ENCODE peak calls at places on chromosomes 4 and X, in four cellular contexts. One of them, this sample, is unnamed.

GRCh38 chr4:13248621-13249298 is 235.4 kb downstream of the RAB28 start:
- DNase-seq in K562: no peak
- DNase-seq in GM12878: no peak
- DNase-seq in HepG2: peak
- DNase-seq in this sample: no peak

GRCh38 chrX:154334496-154334895 is 38.9 kb downstream of the TKTL1 start:
- DNase-seq in K562: no peak
- DNase-seq in GM12878: no peak
- DNase-seq in HepG2: no peak
- DNase-seq in this sample: no peak

GRCh38 chr4:107760281-107760947 is 40.4 kb upstream of the PAPSS1 start:
- DNase-seq in K562: no peak
- DNase-seq in GM12878: no peak
- DNase-seq in HepG2: peak
- DNase-seq in this sample: peak

GRCh38 chr4:121358473-121358872 is 22.3 kb downstream of the QRFPR start:
- DNase-seq in K562: no peak
- DNase-seq in GM12878: no peak
- DNase-seq in HepG2: no peak
- DNase-seq in this sample: no peak

GRCh38 chrX:120660638-120661037 is 30.8 kb upstream of the C1GALT1C1 start:
- DNase-seq in K562: no peak
- DNase-seq in GM12878: no peak
- DNase-seq in HepG2: no peak
- DNase-seq in this sample: no peak

GRCh38 chr4:114318309-114318708 is 280.3 kb upstream of the UGT8 start:
- DNase-seq in K562: no peak
- DNase-seq in GM12878: no peak
- DNase-seq in HepG2: peak
- DNase-seq in this sample: peak

GRCh38 chr4:121822796-121823504 is 733 bp downstream of the CCNA2 start:
- DNase-seq in K562: peak
- DNase-seq in GM12878: no peak
- DNase-seq in HepG2: peak
- DNase-seq in this sample: peak

GRCh38 chr4:146260521-146260920 is 46.2 kb downstream of the REELD1 start:
- DNase-seq in K562: no peak
- DNase-seq in GM12878: no peak
- DNase-seq in HepG2: no peak
- DNase-seq in this sample: no peak

GRCh38 chrX:38108364-38108763 is 102.0 kb downstream of the SYTL5 start:
- DNase-seq in K562: no peak
- DNase-seq in GM12878: no peak
- DNase-seq in HepG2: no peak
- DNase-seq in this sample: no peak

GRCh38 chr4:49032440-49033161 is 46.5 kb downstream of the CWH43 start:
- DNase-seq in K562: peak
- DNase-seq in GM12878: no peak
- DNase-seq in HepG2: peak
- DNase-seq in this sample: peak

GRCh38 chr4:144645621-144646522 is at the start of gene HHIP:
- DNase-seq in K562: no peak
- DNase-seq in GM12878: no peak
- DNase-seq in HepG2: peak
- DNase-seq in this sample: peak

GRCh38 chrX:78313526-78313925 is 13.9 kb downstream of the CYSLTR1 start:
- DNase-seq in K562: no peak
- DNase-seq in GM12878: no peak
- DNase-seq in HepG2: no peak
- DNase-seq in this sample: no peak

GRCh38 chrX:71547339-71547738 is 14.4 kb downstream of the OGT start:
- DNase-seq in K562: no peak
- DNase-seq in GM12878: no peak
- DNase-seq in HepG2: no peak
- DNase-seq in this sample: no peak

DNA sequence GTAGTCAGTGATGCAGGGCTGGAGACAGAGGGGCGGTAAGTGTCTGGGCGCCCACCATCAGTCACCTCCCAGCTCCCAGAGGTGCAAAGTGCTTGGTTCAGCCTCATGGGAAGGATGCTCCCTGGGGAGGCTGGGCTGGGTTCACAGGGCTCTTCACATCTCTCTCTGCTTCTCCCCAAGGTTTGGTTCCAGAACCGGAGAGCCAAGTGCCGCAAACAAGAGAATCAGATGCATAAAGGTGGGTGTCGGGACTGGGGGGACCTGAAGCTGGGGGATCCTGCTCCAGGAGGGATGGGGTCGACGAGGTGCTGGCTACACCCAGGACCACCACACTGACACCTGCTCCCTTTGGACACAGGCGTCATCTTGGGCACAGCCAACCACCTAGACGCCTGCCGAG is 10.1 kb downstream of the SHOX start:
- DNase-seq in K562: no peak
- DNase-seq in GM12878: no peak
- DNase-seq in HepG2: no peak
- DNase-seq in this sample: no peak
- TF ChIP-seq ESRRA in K562: no peak
- TF ChIP-seq ESRRA in GM12878: no peak
- TF ChIP-seq ESRRA in HepG2: no peak
- TF ChIP-seq ESRRA in this sample: no peak

DNA sequence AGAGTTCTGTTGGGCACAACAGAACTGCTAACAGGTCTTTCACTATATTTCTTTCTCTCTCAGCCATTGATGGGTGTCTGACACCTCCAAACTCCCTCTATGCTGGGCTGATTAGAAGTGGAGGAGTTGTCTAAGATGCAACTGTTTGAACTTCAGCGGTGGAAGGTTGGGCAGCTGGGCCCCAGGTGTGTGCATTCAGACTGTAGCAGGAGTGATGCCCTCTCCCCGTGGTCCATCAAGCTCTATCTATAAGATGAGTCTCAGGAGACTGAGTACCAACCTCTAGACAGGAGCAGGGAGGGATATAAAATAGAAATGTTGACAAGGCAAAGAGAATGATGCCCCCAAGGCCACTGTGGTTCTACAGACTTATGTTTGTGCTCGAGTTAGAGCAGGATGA is 28.1 kb upstream of the CHRNA9 start:
- DNase-seq in K562: no peak
- DNase-seq in GM12878: no peak
- DNase-seq in HepG2: no peak
- DNase-seq in this sample: no peak
- H3K4me2 ChIP-seq in K562: no peak
- H3K4me2 ChIP-seq in GM12878: peak
- H3K4me2 ChIP-seq in HepG2: no peak
- H3K4me2 ChIP-seq in this sample: no peak

GRCh38 chr4:185017964-185018772 is at the start of gene HELT:
- DNase-seq in K562: no peak
- DNase-seq in GM12878: no peak
- DNase-seq in HepG2: no peak
- DNase-seq in this sample: no peak

GRCh38 chr4:185020293-185020808 is 2.1 kb downstream of the HELT start:
- DNase-seq in K562: no peak
- DNase-seq in GM12878: no peak
- DNase-seq in HepG2: no peak
- DNase-seq in this sample: no peak

GRCh38 chr4:185019451-185020292 is 1.4 kb downstream of the HELT start:
- DNase-seq in K562: no peak
- DNase-seq in GM12878: no peak
- DNase-seq in HepG2: no peak
- DNase-seq in this sample: no peak

GRCh38 chr4:185016946-185017797 is 1.1 kb upstream of the HELT start:
- DNase-seq in K562: no peak
- DNase-seq in GM12878: no peak
- DNase-seq in HepG2: no peak
- DNase-seq in this sample: no peak

DNA sequence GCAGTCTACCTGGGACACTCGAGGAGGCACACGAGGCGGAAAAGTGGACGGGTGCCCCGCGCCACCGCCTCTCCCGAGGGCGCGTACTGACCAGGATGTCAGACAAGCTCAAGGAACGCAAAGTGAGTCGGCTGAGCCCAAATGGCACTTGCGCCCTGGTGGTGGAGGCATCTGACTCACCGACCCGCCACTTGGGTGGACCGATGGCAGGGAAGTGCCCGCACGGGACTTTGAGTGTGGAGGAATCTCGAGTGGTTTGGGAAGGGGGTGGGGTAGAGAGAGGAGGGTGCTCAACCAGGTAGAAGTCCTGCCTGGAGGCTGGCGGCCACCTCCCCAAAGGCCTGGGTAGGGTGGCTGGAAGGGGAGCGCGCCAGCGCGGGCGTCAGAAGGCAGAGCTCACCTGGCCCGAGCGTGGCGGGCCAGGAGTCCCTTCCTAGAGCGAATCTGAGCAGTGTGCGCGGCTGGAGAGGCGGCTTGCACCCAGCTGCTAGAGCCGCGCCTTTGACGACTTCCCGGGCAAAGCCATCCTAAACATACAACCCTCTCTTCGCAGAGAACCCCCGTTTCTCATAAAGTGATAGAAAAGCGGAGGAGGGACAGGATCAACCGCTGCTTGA is 652 bp downstream of the HELT start:
- DNase-seq in K562: no peak
- DNase-seq in GM12878: no peak
- DNase-seq in HepG2: no peak
- DNase-seq in this sample: peak
- TF ChIP-seq ESRRA in K562: no peak
- TF ChIP-seq ESRRA in GM12878: no peak
- TF ChIP-seq ESRRA in HepG2: no peak
- TF ChIP-seq ESRRA in this sample: no peak

GRCh38 chr4:150078041-150078995 is at the start of gene DCLK2:
- DNase-seq in K562: peak
- DNase-seq in GM12878: no peak
- DNase-seq in HepG2: no peak
- DNase-seq in this sample: peak

GRCh38 chr4:150080335-150080734 is 2.1 kb downstream of the DCLK2 start:
- DNase-seq in K562: no peak
- DNase-seq in GM12878: no peak
- DNase-seq in HepG2: no peak
- DNase-seq in this sample: no peak

GRCh38 chr4:150082241-150082640 is 4.0 kb downstream of the DCLK2 start:
- DNase-seq in K562: no peak
- DNase-seq in GM12878: peak
- DNase-seq in HepG2: no peak
- DNase-seq in this sample: no peak

GRCh38 chr4:150078996-150079581 is 844 bp downstream of the DCLK2 start:
- DNase-seq in K562: no peak
- DNase-seq in GM12878: no peak
- DNase-seq in HepG2: no peak
- DNase-seq in this sample: peak

GRCh38 chr4:150080875-150081274 is 2.6 kb downstream of the DCLK2 start:
- DNase-seq in K562: no peak
- DNase-seq in GM12878: no peak
- DNase-seq in HepG2: peak
- DNase-seq in this sample: no peak
- H3K4me2 ChIP-seq in K562: no peak
- H3K4me2 ChIP-seq in GM12878: no peak
- H3K4me2 ChIP-seq in HepG2: no peak
- H3K4me2 ChIP-seq in this sample: peak

DNA sequence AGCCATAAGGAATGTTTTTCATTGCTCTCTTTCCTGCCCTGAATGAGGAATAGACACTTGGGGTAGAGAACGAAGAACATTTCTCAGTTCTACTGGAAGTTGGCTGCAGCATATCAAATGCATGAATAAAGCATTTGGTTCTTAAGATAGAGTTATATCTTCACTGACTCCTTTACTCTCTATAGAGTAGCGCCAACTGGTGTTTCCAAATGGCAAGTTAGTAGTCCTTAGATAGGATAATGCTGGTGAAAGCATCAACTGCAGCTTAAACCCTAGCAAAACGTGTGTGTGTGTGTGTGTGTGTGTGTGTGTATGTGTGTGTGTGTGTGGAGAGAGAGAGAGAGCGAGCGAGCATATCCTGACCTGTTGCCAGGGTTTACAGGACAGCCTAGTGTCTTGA is 62.2 kb upstream of the FRMPD4 start:
- DNase-seq in K562: no peak
- DNase-seq in GM12878: no peak
- DNase-seq in HepG2: no peak
- DNase-seq in this sample: no peak
- TF ChIP-seq ESRRA in K562: no peak
- TF ChIP-seq ESRRA in GM12878: no peak
- TF ChIP-seq ESRRA in HepG2: no peak
- TF ChIP-seq ESRRA in this sample: no peak

DNA sequence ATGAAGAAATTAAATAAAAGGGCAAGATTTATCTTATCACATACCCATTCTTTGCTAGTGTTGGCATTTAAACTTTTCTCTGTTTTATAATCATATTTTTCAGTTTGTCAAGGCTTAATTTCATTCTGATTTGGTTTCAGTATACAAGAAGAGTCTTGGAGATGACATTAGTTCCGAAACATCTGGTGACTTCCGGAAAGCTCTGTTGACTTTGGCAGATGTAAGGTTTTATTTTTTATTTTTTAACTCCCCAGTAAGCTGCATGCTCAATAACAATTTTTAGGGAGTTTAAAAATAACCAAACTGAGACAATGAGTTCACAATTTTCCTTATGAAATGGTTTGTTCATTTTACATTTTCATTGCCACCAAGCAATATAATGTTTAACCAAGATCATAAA is 39.8 kb downstream of the ANXA3 start:
- DNase-seq in K562: no peak
- DNase-seq in GM12878: no peak
- DNase-seq in HepG2: no peak
- DNase-seq in this sample: no peak
- H3K4me2 ChIP-seq in K562: no peak
- H3K4me2 ChIP-seq in GM12878: no peak
- H3K4me2 ChIP-seq in HepG2: no peak
- H3K4me2 ChIP-seq in this sample: no peak

GRCh38 chrX:10398271-10398670 is 222.1 kb downstream of the MID1 start:
- DNase-seq in K562: no peak
- DNase-seq in GM12878: no peak
- DNase-seq in HepG2: no peak
- DNase-seq in this sample: no peak

GRCh38 chrX:10395179-10395578 is 225.2 kb downstream of the MID1 start:
- DNase-seq in K562: no peak
- DNase-seq in GM12878: no peak
- DNase-seq in HepG2: no peak
- DNase-seq in this sample: no peak

GRCh38 chrX:10399152-10399741 is 221.1 kb downstream of the MID1 start:
- DNase-seq in K562: no peak
- DNase-seq in GM12878: no peak
- DNase-seq in HepG2: no peak
- DNase-seq in this sample: no peak

GRCh38 chrX:10395643-10396042 is 224.7 kb downstream of the MID1 start:
- DNase-seq in K562: no peak
- DNase-seq in GM12878: no peak
- DNase-seq in HepG2: no peak
- DNase-seq in this sample: no peak

DNA sequence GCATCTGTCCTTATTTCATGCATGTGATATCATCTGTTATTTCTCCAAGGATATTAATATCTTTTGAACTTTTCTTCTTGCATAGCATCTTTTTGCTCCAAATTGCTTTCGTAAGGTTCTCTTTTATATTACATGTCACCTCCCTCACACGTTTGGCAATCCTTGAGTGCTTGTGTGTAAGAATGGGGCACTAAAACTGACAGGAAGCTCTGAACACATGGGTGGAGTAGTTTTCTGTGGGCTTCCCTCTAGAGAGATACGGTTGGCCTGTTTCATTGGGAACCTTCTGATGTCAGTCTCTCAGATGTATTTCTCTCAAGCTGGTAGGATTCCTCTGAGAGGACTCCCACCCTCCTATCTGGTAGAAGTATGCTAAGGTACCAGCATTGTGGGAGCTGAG is 223.0 kb downstream of the MID1 start:
- DNase-seq in K562: no peak
- DNase-seq in GM12878: no peak
- DNase-seq in HepG2: no peak
- DNase-seq in this sample: no peak
- TF ChIP-seq ESRRA in K562: no peak
- TF ChIP-seq ESRRA in GM12878: no peak
- TF ChIP-seq ESRRA in HepG2: no peak
- TF ChIP-seq ESRRA in this sample: no peak

This sample was measured in A549.